ENCODE peak calls at places on chromosomes 5 and 9, in nine cellular contexts. One of them, this sample, is unnamed.

GRCh38 chr5:168471785-168472184 is 14.5 kb upstream of the RARS1 start:
- DNase-seq in A549: no peak
- DNase-seq in psoas muscle: no peak
- DNase-seq in ovary: no peak
- DNase-seq in SJSA1: peak
- DNase-seq in PC-9: no peak
- DNase-seq in GM23248: peak
- DNase-seq in fibroblast of lung: peak
- DNase-seq in tibial nerve: no peak
- DNase-seq in this sample: no peak

GRCh38 chr9:107024193-107024592 is 161.2 kb downstream of the ZNF462 start:
- DNase-seq in A549: no peak
- DNase-seq in psoas muscle: no peak
- DNase-seq in ovary: no peak
- DNase-seq in SJSA1: no peak
- DNase-seq in PC-9: no peak
- DNase-seq in GM23248: no peak
- DNase-seq in fibroblast of lung: no peak
- DNase-seq in tibial nerve: no peak
- DNase-seq in this sample: no peak

GRCh38 chr5:168874713-168875380 is 295.7 kb upstream of the PANK3 start:
- DNase-seq in A549: peak
- DNase-seq in psoas muscle: no peak
- DNase-seq in ovary: no peak
- DNase-seq in SJSA1: no peak
- DNase-seq in PC-9: no peak
- DNase-seq in GM23248: peak
- DNase-seq in fibroblast of lung: no peak
- DNase-seq in tibial nerve: no peak
- DNase-seq in this sample: no peak

GRCh38 chr5:138065102-138065501 is 18.7 kb upstream of the WNT8A start:
- DNase-seq in A549: peak
- DNase-seq in psoas muscle: no peak
- DNase-seq in ovary: no peak
- DNase-seq in SJSA1: no peak
- DNase-seq in PC-9: no peak
- DNase-seq in GM23248: no peak
- DNase-seq in fibroblast of lung: no peak
- DNase-seq in tibial nerve: no peak
- DNase-seq in this sample: no peak

GRCh38 chr9:33107762-33108161 is 31.3 kb upstream of the SMU1 start:
- DNase-seq in A549: no peak
- DNase-seq in psoas muscle: no peak
- DNase-seq in ovary: no peak
- DNase-seq in SJSA1: no peak
- DNase-seq in PC-9: no peak
- DNase-seq in GM23248: peak
- DNase-seq in fibroblast of lung: no peak
- DNase-seq in tibial nerve: no peak
- DNase-seq in this sample: no peak

GRCh38 chr5:176384366-176384930 is 4.0 kb downstream of the NOP16 start:
- DNase-seq in A549: no peak
- DNase-seq in psoas muscle: peak
- DNase-seq in ovary: no peak
- DNase-seq in SJSA1: no peak
- DNase-seq in PC-9: no peak
- DNase-seq in GM23248: no peak
- DNase-seq in fibroblast of lung: no peak
- DNase-seq in tibial nerve: no peak
- DNase-seq in this sample: no peak

GRCh38 chr5:153749941-153750340 is 259.5 kb downstream of the GRIA1 start:
- DNase-seq in A549: no peak
- DNase-seq in psoas muscle: no peak
- DNase-seq in ovary: no peak
- DNase-seq in SJSA1: no peak
- DNase-seq in PC-9: no peak
- DNase-seq in GM23248: peak
- DNase-seq in fibroblast of lung: no peak
- DNase-seq in tibial nerve: no peak
- DNase-seq in this sample: no peak

GRCh38 chr9:137426018-137426681 is 3.0 kb downstream of the NOXA1 start:
- DNase-seq in A549: no peak
- DNase-seq in psoas muscle: peak
- DNase-seq in ovary: peak
- DNase-seq in SJSA1: no peak
- DNase-seq in PC-9: no peak
- DNase-seq in GM23248: no peak
- DNase-seq in fibroblast of lung: no peak
- DNase-seq in tibial nerve: no peak
- DNase-seq in this sample: no peak

GRCh38 chr9:28166179-28166578 is 592.9 kb upstream of the C9orf72 start:
- DNase-seq in A549: no peak
- DNase-seq in psoas muscle: no peak
- DNase-seq in ovary: no peak
- DNase-seq in SJSA1: no peak
- DNase-seq in PC-9: no peak
- DNase-seq in GM23248: no peak
- DNase-seq in fibroblast of lung: no peak
- DNase-seq in tibial nerve: no peak
- DNase-seq in this sample: no peak

GRCh38 chr9:15453956-15454355 is 31.3 kb downstream of the SNAPC3 start:
- DNase-seq in A549: no peak
- DNase-seq in psoas muscle: no peak
- DNase-seq in ovary: no peak
- DNase-seq in SJSA1: no peak
- DNase-seq in PC-9: no peak
- DNase-seq in GM23248: no peak
- DNase-seq in fibroblast of lung: no peak
- DNase-seq in tibial nerve: no peak
- DNase-seq in this sample: no peak

GRCh38 chr5:173320259-173320658 is 8.0 kb downstream of the STC2 start:
- DNase-seq in A549: no peak
- DNase-seq in psoas muscle: peak
- DNase-seq in ovary: peak
- DNase-seq in SJSA1: no peak
- DNase-seq in PC-9: peak
- DNase-seq in GM23248: peak
- DNase-seq in fibroblast of lung: peak
- DNase-seq in tibial nerve: no peak
- DNase-seq in this sample: no peak

GRCh38 chr5:119411935-119412623 is 40.2 kb upstream of the HSD17B4 start:
- DNase-seq in A549: peak
- DNase-seq in psoas muscle: peak
- DNase-seq in ovary: peak
- DNase-seq in SJSA1: peak
- DNase-seq in PC-9: peak
- DNase-seq in GM23248: peak
- DNase-seq in fibroblast of lung: peak
- DNase-seq in tibial nerve: peak
- DNase-seq in this sample: peak

GRCh38 chr5:138950411-138951011 is 75.4 kb upstream of the LRRTM2 start:
- DNase-seq in A549: no peak
- DNase-seq in psoas muscle: no peak
- DNase-seq in ovary: no peak
- DNase-seq in SJSA1: peak
- DNase-seq in PC-9: no peak
- DNase-seq in GM23248: no peak
- DNase-seq in fibroblast of lung: no peak
- DNase-seq in tibial nerve: no peak
- DNase-seq in this sample: no peak

GRCh38 chr5:151697452-151697851 is 10.7 kb upstream of the SPARC start:
- DNase-seq in A549: no peak
- DNase-seq in psoas muscle: no peak
- DNase-seq in ovary: no peak
- DNase-seq in SJSA1: no peak
- DNase-seq in PC-9: no peak
- DNase-seq in GM23248: peak
- DNase-seq in fibroblast of lung: no peak
- DNase-seq in tibial nerve: no peak
- DNase-seq in this sample: no peak

GRCh38 chr9:131598121-131598520 is 52.8 kb downstream of the PRRT1B start:
- DNase-seq in A549: no peak
- DNase-seq in psoas muscle: no peak
- DNase-seq in ovary: no peak
- DNase-seq in SJSA1: peak
- DNase-seq in PC-9: no peak
- DNase-seq in GM23248: no peak
- DNase-seq in fibroblast of lung: no peak
- DNase-seq in tibial nerve: peak
- DNase-seq in this sample: no peak

GRCh38 chr9:92962846-92963245 is 15.5 kb downstream of the FGD3 start:
- DNase-seq in A549: no peak
- DNase-seq in psoas muscle: no peak
- DNase-seq in ovary: no peak
- DNase-seq in SJSA1: no peak
- DNase-seq in PC-9: no peak
- DNase-seq in GM23248: no peak
- DNase-seq in fibroblast of lung: no peak
- DNase-seq in tibial nerve: no peak
- DNase-seq in this sample: no peak

GRCh38 chr9:88676644-88677043 is 141.7 kb downstream of the NXNL2 start:
- DNase-seq in A549: no peak
- DNase-seq in psoas muscle: no peak
- DNase-seq in ovary: no peak
- DNase-seq in SJSA1: no peak
- DNase-seq in PC-9: no peak
- DNase-seq in GM23248: no peak
- DNase-seq in fibroblast of lung: no peak
- DNase-seq in tibial nerve: no peak
- DNase-seq in this sample: no peak

GRCh38 chr5:84378961-84379360 is 5.7 kb downstream of the EDIL3 start:
- DNase-seq in A549: no peak
- DNase-seq in psoas muscle: no peak
- DNase-seq in ovary: no peak
- DNase-seq in SJSA1: no peak
- DNase-seq in PC-9: no peak
- DNase-seq in GM23248: peak
- DNase-seq in fibroblast of lung: peak
- DNase-seq in tibial nerve: no peak
- DNase-seq in this sample: no peak
- H3K27ac ChIP-seq in A549: no peak
- H3K27ac ChIP-seq in psoas muscle: no peak
- H3K27ac ChIP-seq in ovary: no peak
- H3K27ac ChIP-seq in SJSA1: peak
- H3K27ac ChIP-seq in PC-9: no peak
- H3K27ac ChIP-seq in GM23248: no peak
- H3K27ac ChIP-seq in fibroblast of lung: no peak
- H3K27ac ChIP-seq in tibial nerve: no peak
- H3K27ac ChIP-seq in this sample: no peak

GRCh38 chr5:128074171-128074570 is 9.4 kb upstream of the SLC12A2 start:
- DNase-seq in A549: no peak
- DNase-seq in psoas muscle: no peak
- DNase-seq in ovary: no peak
- DNase-seq in SJSA1: no peak
- DNase-seq in PC-9: no peak
- DNase-seq in GM23248: no peak
- DNase-seq in fibroblast of lung: no peak
- DNase-seq in tibial nerve: no peak
- DNase-seq in this sample: no peak

GRCh38 chr5:128077526-128077925 is 6.0 kb upstream of the SLC12A2 start:
- DNase-seq in A549: no peak
- DNase-seq in psoas muscle: no peak
- DNase-seq in ovary: no peak
- DNase-seq in SJSA1: no peak
- DNase-seq in PC-9: no peak
- DNase-seq in GM23248: no peak
- DNase-seq in fibroblast of lung: no peak
- DNase-seq in tibial nerve: no peak
- DNase-seq in this sample: no peak

GRCh38 chr5:128074947-128075346 is 8.6 kb upstream of the SLC12A2 start:
- DNase-seq in A549: no peak
- DNase-seq in psoas muscle: no peak
- DNase-seq in ovary: no peak
- DNase-seq in SJSA1: no peak
- DNase-seq in PC-9: no peak
- DNase-seq in GM23248: no peak
- DNase-seq in fibroblast of lung: no peak
- DNase-seq in tibial nerve: no peak
- DNase-seq in this sample: no peak
- H3K27ac ChIP-seq in A549: no peak
- H3K27ac ChIP-seq in psoas muscle: no peak
- H3K27ac ChIP-seq in ovary: no peak
- H3K27ac ChIP-seq in SJSA1: no peak
- H3K27ac ChIP-seq in PC-9: no peak
- H3K27ac ChIP-seq in GM23248: no peak
- H3K27ac ChIP-seq in fibroblast of lung: no peak
- H3K27ac ChIP-seq in tibial nerve: no peak
- H3K27ac ChIP-seq in this sample: no peak

GRCh38 chr9:76846307-76846706 is 59.6 kb downstream of the PRUNE2 start:
- DNase-seq in A549: no peak
- DNase-seq in psoas muscle: no peak
- DNase-seq in ovary: no peak
- DNase-seq in SJSA1: no peak
- DNase-seq in PC-9: no peak
- DNase-seq in GM23248: no peak
- DNase-seq in fibroblast of lung: no peak
- DNase-seq in tibial nerve: no peak
- DNase-seq in this sample: no peak

DNA sequence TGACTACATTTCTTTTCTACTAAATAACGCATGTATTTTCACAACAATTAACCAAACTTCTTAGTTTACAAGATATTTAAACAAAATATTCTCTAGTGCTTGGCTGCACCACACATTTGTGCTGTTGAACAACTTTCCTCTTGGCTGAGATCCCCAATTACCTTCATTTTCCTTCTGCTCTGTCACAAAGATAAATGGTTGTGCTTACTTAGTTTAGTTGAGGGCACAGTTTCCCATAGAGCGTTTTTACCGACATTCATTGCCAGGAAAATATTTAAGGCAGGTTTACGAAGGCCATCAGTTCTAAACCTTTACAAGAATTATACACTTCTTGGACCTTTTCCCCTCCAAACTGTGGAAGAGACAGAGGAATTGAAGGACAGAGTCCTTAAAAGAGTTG is 60.7 kb downstream of the PRUNE2 start:
- DNase-seq in A549: no peak
- DNase-seq in psoas muscle: no peak
- DNase-seq in ovary: no peak
- DNase-seq in SJSA1: no peak
- DNase-seq in PC-9: no peak
- DNase-seq in GM23248: no peak
- DNase-seq in fibroblast of lung: no peak
- DNase-seq in tibial nerve: no peak
- DNase-seq in this sample: no peak
- H3K27ac ChIP-seq in A549: no peak
- H3K27ac ChIP-seq in psoas muscle: no peak
- H3K27ac ChIP-seq in ovary: no peak
- H3K27ac ChIP-seq in SJSA1: no peak
- H3K27ac ChIP-seq in PC-9: no peak
- H3K27ac ChIP-seq in GM23248: no peak
- H3K27ac ChIP-seq in fibroblast of lung: no peak
- H3K27ac ChIP-seq in tibial nerve: no peak
- H3K27ac ChIP-seq in this sample: no peak

DNA sequence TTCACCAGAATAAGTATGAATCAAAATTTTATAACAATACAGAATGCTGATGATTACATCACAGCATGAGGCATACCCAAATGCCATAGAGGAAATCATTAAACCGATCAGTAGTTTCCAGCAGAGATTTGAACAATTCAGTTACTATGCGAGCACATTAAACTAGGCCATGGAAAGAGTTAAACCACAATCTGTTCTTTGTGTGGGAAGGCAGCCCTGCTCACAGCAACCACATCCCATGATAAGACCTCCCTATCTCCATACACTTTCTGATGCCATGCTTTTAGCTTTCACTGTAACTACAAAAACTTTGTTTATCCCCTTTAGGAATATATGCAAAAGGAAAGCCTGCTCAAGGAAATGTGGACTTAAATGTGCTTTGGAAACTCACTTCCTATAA is 4.5 kb downstream of the NFIB start:
- DNase-seq in A549: peak
- DNase-seq in psoas muscle: no peak
- DNase-seq in ovary: no peak
- DNase-seq in SJSA1: no peak
- DNase-seq in PC-9: no peak
- DNase-seq in GM23248: no peak
- DNase-seq in fibroblast of lung: peak
- DNase-seq in tibial nerve: no peak
- DNase-seq in this sample: no peak
- H3K27ac ChIP-seq in A549: peak
- H3K27ac ChIP-seq in psoas muscle: peak
- H3K27ac ChIP-seq in ovary: no peak
- H3K27ac ChIP-seq in SJSA1: no peak
- H3K27ac ChIP-seq in PC-9: no peak
- H3K27ac ChIP-seq in GM23248: no peak
- H3K27ac ChIP-seq in fibroblast of lung: peak
- H3K27ac ChIP-seq in tibial nerve: peak
- H3K27ac ChIP-seq in this sample: no peak